ENCODE peak calls at places on chromosomes 7 and 10, in five cellular contexts. One of them, this sample, is unnamed.

GRCh38 chr10:78357027-78357672 is 323.5 kb downstream of the RPS24 start:
- DNase-seq in stomach: no peak
- DNase-seq in choroid plexus epithelial cell: no peak
- DNase-seq in CD8-positive, alpha-beta memory T cell: no peak
- DNase-seq in A549: no peak
- DNase-seq in this sample: peak

GRCh38 chr10:19745672-19746071 is 70.6 kb upstream of the PLXDC2 start:
- DNase-seq in stomach: no peak
- DNase-seq in CD8-positive, alpha-beta memory T cell: no peak
- DNase-seq in A549: no peak
- DNase-seq in choroid plexus epithelial cell: peak
- DNase-seq in this sample: no peak

GRCh38 chr10:68305889-68306288 is 26.0 kb upstream of the HNRNPH3 start:
- DNase-seq in choroid plexus epithelial cell: no peak
- DNase-seq in A549: no peak
- DNase-seq in CD8-positive, alpha-beta memory T cell: no peak
- DNase-seq in stomach: no peak
- DNase-seq in this sample: no peak

GRCh38 chr10:124886195-124886594 is 55.7 kb upstream of the ZRANB1 start:
- DNase-seq in CD8-positive, alpha-beta memory T cell: no peak
- DNase-seq in stomach: no peak
- DNase-seq in choroid plexus epithelial cell: peak
- DNase-seq in A549: no peak
- DNase-seq in this sample: no peak

GRCh38 chr7:78587443-78588044 is 789.0 kb downstream of the PHTF2 start:
- DNase-seq in choroid plexus epithelial cell: peak
- DNase-seq in CD8-positive, alpha-beta memory T cell: no peak
- DNase-seq in stomach: no peak
- DNase-seq in A549: peak
- DNase-seq in this sample: peak

GRCh38 chr10:56507033-56507432 is 146.0 kb upstream of the ZWINT start:
- DNase-seq in A549: no peak
- DNase-seq in CD8-positive, alpha-beta memory T cell: no peak
- DNase-seq in stomach: no peak
- DNase-seq in choroid plexus epithelial cell: no peak
- DNase-seq in this sample: no peak

GRCh38 chr10:5758927-5759326 is 54.3 kb downstream of the GDI2 start:
- DNase-seq in stomach: no peak
- DNase-seq in choroid plexus epithelial cell: no peak
- DNase-seq in CD8-positive, alpha-beta memory T cell: no peak
- DNase-seq in A549: no peak
- DNase-seq in this sample: no peak

GRCh38 chr10:86693721-86694369 is 25.5 kb downstream of the LDB3 start:
- DNase-seq in choroid plexus epithelial cell: peak
- DNase-seq in CD8-positive, alpha-beta memory T cell: peak
- DNase-seq in A549: peak
- DNase-seq in stomach: peak
- DNase-seq in this sample: peak

GRCh38 chr7:73971701-73972341 is 56.2 kb upstream of the ELN start:
- DNase-seq in A549: no peak
- DNase-seq in stomach: peak
- DNase-seq in choroid plexus epithelial cell: no peak
- DNase-seq in CD8-positive, alpha-beta memory T cell: no peak
- DNase-seq in this sample: peak

GRCh38 chr10:62033108-62033507 is 131.6 kb downstream of the ARID5B start:
- DNase-seq in A549: no peak
- DNase-seq in CD8-positive, alpha-beta memory T cell: no peak
- DNase-seq in choroid plexus epithelial cell: no peak
- DNase-seq in stomach: no peak
- DNase-seq in this sample: no peak

GRCh38 chr10:77297370-77297692 is 340.3 kb downstream of the KCNMA1 start:
- DNase-seq in CD8-positive, alpha-beta memory T cell: no peak
- DNase-seq in stomach: no peak
- DNase-seq in choroid plexus epithelial cell: peak
- DNase-seq in A549: no peak
- DNase-seq in this sample: no peak

GRCh38 chr10:49223205-49223604 is 35.0 kb upstream of the TMEM273 start:
- DNase-seq in A549: no peak
- DNase-seq in CD8-positive, alpha-beta memory T cell: no peak
- DNase-seq in stomach: no peak
- DNase-seq in choroid plexus epithelial cell: no peak
- DNase-seq in this sample: no peak

GRCh38 chr10:53123311-53123710 is 350.7 kb upstream of the MBL2 start:
- DNase-seq in stomach: no peak
- DNase-seq in CD8-positive, alpha-beta memory T cell: no peak
- DNase-seq in choroid plexus epithelial cell: peak
- DNase-seq in A549: no peak
- DNase-seq in this sample: no peak

GRCh38 chr10:51832652-51833383 is 133.4 kb upstream of the CSTF2T start:
- DNase-seq in A549: no peak
- DNase-seq in CD8-positive, alpha-beta memory T cell: no peak
- DNase-seq in choroid plexus epithelial cell: peak
- DNase-seq in stomach: no peak
- DNase-seq in this sample: no peak

GRCh38 chr10:35453855-35454532 is 117.7 kb downstream of the CCNY start:
- DNase-seq in CD8-positive, alpha-beta memory T cell: no peak
- DNase-seq in choroid plexus epithelial cell: peak
- DNase-seq in stomach: no peak
- DNase-seq in A549: no peak
- DNase-seq in this sample: no peak

GRCh38 chr7:157547611-157548010 is 210.8 kb downstream of the DNAJB6 start:
- DNase-seq in choroid plexus epithelial cell: no peak
- DNase-seq in CD8-positive, alpha-beta memory T cell: no peak
- DNase-seq in stomach: no peak
- DNase-seq in A549: no peak
- DNase-seq in this sample: no peak

GRCh38 chr10:2222631-2223030 is 485.3 kb upstream of the ADARB2 start:
- DNase-seq in choroid plexus epithelial cell: no peak
- DNase-seq in CD8-positive, alpha-beta memory T cell: no peak
- DNase-seq in A549: no peak
- DNase-seq in stomach: no peak
- DNase-seq in this sample: no peak

GRCh38 chr7:124992881-124993562 is 63.4 kb upstream of the POT1 start:
- DNase-seq in choroid plexus epithelial cell: peak
- DNase-seq in stomach: peak
- DNase-seq in CD8-positive, alpha-beta memory T cell: no peak
- DNase-seq in A549: peak
- DNase-seq in this sample: no peak

GRCh38 chr10:119700321-119700954 is 25.4 kb upstream of the INPP5F start:
- DNase-seq in stomach: no peak
- DNase-seq in A549: no peak
- DNase-seq in choroid plexus epithelial cell: no peak
- DNase-seq in CD8-positive, alpha-beta memory T cell: no peak
- DNase-seq in this sample: no peak

GRCh38 chr10:123769647-123770046 is 103.5 kb downstream of the GPR26 start:
- DNase-seq in CD8-positive, alpha-beta memory T cell: no peak
- DNase-seq in A549: no peak
- DNase-seq in stomach: no peak
- DNase-seq in choroid plexus epithelial cell: no peak
- DNase-seq in this sample: no peak

DNA sequence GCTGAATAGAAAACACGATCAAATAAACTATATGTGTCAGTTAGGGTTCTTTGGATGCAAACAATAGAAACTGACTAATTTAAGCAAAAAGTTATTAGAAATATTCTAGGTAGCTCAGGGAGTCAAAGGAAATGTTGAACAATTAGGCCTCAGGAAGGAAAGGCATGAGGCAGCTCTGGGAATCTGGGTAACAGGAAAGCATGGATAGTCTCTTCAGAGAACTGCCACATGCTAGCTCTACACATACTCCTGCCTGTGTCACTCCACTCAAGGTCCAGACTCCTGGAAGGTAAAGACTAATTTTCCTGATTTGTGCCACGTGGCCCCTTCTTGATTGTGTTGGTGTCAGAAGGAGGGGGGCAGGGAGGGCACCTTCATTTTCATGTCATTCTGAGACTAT is 23.8 kb upstream of the PTTG1IP2 start:
- DNase-seq in choroid plexus epithelial cell: no peak
- DNase-seq in stomach: no peak
- DNase-seq in CD8-positive, alpha-beta memory T cell: no peak
- DNase-seq in A549: no peak
- DNase-seq in this sample: no peak
- H3K4me3 ChIP-seq in choroid plexus epithelial cell: no peak
- H3K4me3 ChIP-seq in stomach: no peak
- H3K4me3 ChIP-seq in CD8-positive, alpha-beta memory T cell: no peak
- H3K4me3 ChIP-seq in A549: no peak
- H3K4me3 ChIP-seq in this sample: no peak

DNA sequence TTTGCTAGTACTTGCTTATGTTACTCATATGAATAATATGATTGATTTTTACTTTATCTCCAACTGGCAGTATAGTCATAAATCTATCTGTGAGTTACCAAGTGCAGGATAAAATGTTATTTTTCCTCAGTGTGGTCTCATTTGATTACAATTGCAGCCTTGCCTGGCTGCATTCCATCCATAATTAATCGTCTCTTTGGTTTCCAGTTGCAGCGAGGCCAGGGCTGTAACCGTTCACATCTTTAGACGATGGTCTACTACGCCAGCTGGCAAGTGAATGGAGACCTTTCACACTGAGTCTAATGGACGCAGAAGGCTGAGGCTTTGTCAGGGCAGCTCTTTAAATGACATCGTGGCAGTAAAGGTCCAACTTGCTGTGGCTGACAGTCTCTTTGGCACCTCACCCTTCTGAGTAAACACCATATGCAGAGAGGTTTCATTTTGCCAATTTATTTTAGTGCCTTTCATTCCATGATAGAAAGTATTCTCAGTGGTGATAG is 84.0 kb downstream of the ARL4A start:
- DNase-seq in choroid plexus epithelial cell: peak
- DNase-seq in stomach: no peak
- DNase-seq in A549: no peak
- DNase-seq in CD8-positive, alpha-beta memory T cell: no peak
- DNase-seq in this sample: no peak
- H3K4me3 ChIP-seq in choroid plexus epithelial cell: peak
- H3K4me3 ChIP-seq in stomach: no peak
- H3K4me3 ChIP-seq in A549: no peak
- H3K4me3 ChIP-seq in CD8-positive, alpha-beta memory T cell: no peak
- H3K4me3 ChIP-seq in this sample: no peak

GRCh38 chr7:2869981-2870380 is 25.9 kb upstream of the GNA12 start:
- DNase-seq in stomach: no peak
- DNase-seq in A549: no peak
- DNase-seq in choroid plexus epithelial cell: no peak
- DNase-seq in CD8-positive, alpha-beta memory T cell: no peak
- DNase-seq in this sample: peak
- H3K4me3 ChIP-seq in stomach: no peak
- H3K4me3 ChIP-seq in A549: no peak
- H3K4me3 ChIP-seq in choroid plexus epithelial cell: no peak
- H3K4me3 ChIP-seq in CD8-positive, alpha-beta memory T cell: peak
- H3K4me3 ChIP-seq in this sample: no peak

DNA sequence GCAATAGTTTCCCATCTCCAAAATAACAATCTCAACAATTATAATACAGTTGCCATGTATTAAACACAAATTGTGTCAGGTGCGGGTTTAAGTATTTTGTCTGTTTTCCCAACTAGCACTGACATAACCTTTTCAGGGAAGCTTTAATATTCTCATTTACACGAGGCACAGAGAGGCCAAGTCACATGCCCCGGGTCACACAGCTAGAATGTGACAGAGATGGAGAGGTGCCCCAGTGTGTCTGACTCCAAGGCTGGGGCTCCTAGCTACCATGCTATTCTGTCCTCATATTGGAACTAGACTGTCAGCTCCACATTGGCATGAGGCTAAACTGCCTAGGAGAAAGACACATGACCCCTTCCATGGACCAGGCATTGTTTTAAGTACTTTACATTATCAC is 77.2 kb downstream of the COL13A1 start:
- DNase-seq in choroid plexus epithelial cell: no peak
- DNase-seq in stomach: no peak
- DNase-seq in CD8-positive, alpha-beta memory T cell: no peak
- DNase-seq in A549: no peak
- DNase-seq in this sample: no peak
- H3K4me3 ChIP-seq in choroid plexus epithelial cell: no peak
- H3K4me3 ChIP-seq in stomach: no peak
- H3K4me3 ChIP-seq in CD8-positive, alpha-beta memory T cell: no peak
- H3K4me3 ChIP-seq in A549: no peak
- H3K4me3 ChIP-seq in this sample: no peak

DNA sequence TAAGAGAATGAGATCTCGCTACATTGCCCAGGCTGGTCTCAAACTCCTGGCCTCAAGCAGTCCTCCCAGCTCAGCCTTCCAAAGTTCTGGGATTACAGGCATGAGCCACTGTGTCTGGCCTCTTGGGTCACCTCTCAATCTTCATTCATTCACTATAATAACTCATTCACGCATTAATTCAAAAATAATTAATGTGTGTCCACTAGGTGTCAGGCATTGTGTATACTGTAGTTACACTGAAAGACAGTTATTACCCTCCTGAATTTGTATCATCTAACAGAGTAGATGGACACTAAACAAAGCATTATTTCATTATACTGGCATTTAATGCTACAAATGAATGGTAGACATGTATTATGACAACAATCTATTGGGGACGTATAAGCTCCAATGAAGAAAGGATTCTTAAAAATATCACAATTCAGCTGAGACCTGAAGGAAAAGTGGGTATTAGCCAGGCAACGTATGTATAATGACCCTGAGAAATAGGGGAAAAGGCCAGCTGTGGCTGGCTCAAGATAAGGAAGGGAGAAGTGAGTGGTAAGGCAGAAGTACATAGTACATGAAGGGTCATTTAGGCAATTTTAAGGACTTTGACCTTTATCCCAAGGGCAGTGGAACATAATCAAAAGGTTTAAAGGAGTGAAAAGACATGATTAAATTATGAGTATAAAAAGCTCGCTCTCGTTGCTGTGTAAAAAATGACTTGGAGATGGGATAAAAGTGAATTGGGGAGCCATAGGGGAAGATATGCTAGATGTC is 150.7 kb downstream of the BTAF1 start:
- DNase-seq in stomach: no peak
- DNase-seq in A549: peak
- DNase-seq in CD8-positive, alpha-beta memory T cell: no peak
- DNase-seq in choroid plexus epithelial cell: peak
- DNase-seq in this sample: no peak
- H3K4me3 ChIP-seq in stomach: no peak
- H3K4me3 ChIP-seq in A549: no peak
- H3K4me3 ChIP-seq in CD8-positive, alpha-beta memory T cell: no peak
- H3K4me3 ChIP-seq in choroid plexus epithelial cell: no peak
- H3K4me3 ChIP-seq in this sample: no peak

GRCh38 chr7:64888901-64889685 is 14.0 kb upstream of the ZNF273 start:
- DNase-seq in CD8-positive, alpha-beta memory T cell: peak
- DNase-seq in choroid plexus epithelial cell: no peak
- DNase-seq in A549: no peak
- DNase-seq in stomach: peak
- DNase-seq in this sample: peak
- H3K4me3 ChIP-seq in CD8-positive, alpha-beta memory T cell: peak
- H3K4me3 ChIP-seq in choroid plexus epithelial cell: peak
- H3K4me3 ChIP-seq in A549: peak
- H3K4me3 ChIP-seq in stomach: peak
- H3K4me3 ChIP-seq in this sample: peak

This sample was measured in H7.